ENCODE peak calls at places on chromosomes 3 and 15, in five cellular contexts. One of them, this sample, is unnamed.
A peak's percentile ranks its signal among the peaks of the same experiment; 100 is the strongest.

GRCh38 chr3:65436580-65436979 is 602.1 kb downstream of the MAGI1 start:
- DNase-seq in activated T-helper 9 cell treated with anti-CD3 and anti-CD28 coated beads, Interleukin-2, amount 50 U/mL, for 16 hours: no peak
- DNase-seq in endothelial cell: peak; percentile 49
- DNase-seq in posterior cingulate gyrus: no peak
- DNase-seq in posterior vena cava: no peak
- DNase-seq in this sample: peak; percentile 36

GRCh38 chr3:32882603-32883025 is 64.8 kb downstream of the TRIM71 start:
- DNase-seq in activated T-helper 9 cell treated with anti-CD3 and anti-CD28 coated beads, Interleukin-2, amount 50 U/mL, for 16 hours: no peak
- DNase-seq in endothelial cell: no peak
- DNase-seq in posterior cingulate gyrus: no peak
- DNase-seq in posterior vena cava: no peak
- DNase-seq in this sample: no peak

GRCh38 chr3:53819163-53819868 is 26.9 kb downstream of the CHDH start:
- DNase-seq in activated T-helper 9 cell treated with anti-CD3 and anti-CD28 coated beads, Interleukin-2, amount 50 U/mL, for 16 hours: no peak
- DNase-seq in endothelial cell: no peak
- DNase-seq in posterior cingulate gyrus: peak; percentile 66
- DNase-seq in posterior vena cava: peak; percentile 52
- DNase-seq in this sample: no peak

GRCh38 chr3:150736903-150737832 is 25.8 kb downstream of the SIAH2 start:
- DNase-seq in activated T-helper 9 cell treated with anti-CD3 and anti-CD28 coated beads, Interleukin-2, amount 50 U/mL, for 16 hours: no peak
- DNase-seq in endothelial cell: no peak
- DNase-seq in posterior cingulate gyrus: no peak
- DNase-seq in posterior vena cava: no peak
- DNase-seq in this sample: no peak

GRCh38 chr15:88400591-88400990 is 66.6 kb downstream of the MRPL46 start:
- DNase-seq in activated T-helper 9 cell treated with anti-CD3 and anti-CD28 coated beads, Interleukin-2, amount 50 U/mL, for 16 hours: no peak
- DNase-seq in endothelial cell: no peak
- DNase-seq in posterior cingulate gyrus: no peak
- DNase-seq in posterior vena cava: no peak
- DNase-seq in this sample: no peak

GRCh38 chr15:71577071-71577470 is 233.3 kb upstream of the NR2E3 start:
- DNase-seq in activated T-helper 9 cell treated with anti-CD3 and anti-CD28 coated beads, Interleukin-2, amount 50 U/mL, for 16 hours: no peak
- DNase-seq in endothelial cell: no peak
- DNase-seq in posterior cingulate gyrus: no peak
- DNase-seq in posterior vena cava: no peak
- DNase-seq in this sample: no peak

GRCh38 chr3:17830786-17831185 is 88.4 kb upstream of the TBC1D5 start:
- DNase-seq in activated T-helper 9 cell treated with anti-CD3 and anti-CD28 coated beads, Interleukin-2, amount 50 U/mL, for 16 hours: no peak
- DNase-seq in endothelial cell: no peak
- DNase-seq in posterior cingulate gyrus: no peak
- DNase-seq in posterior vena cava: no peak
- DNase-seq in this sample: no peak

GRCh38 chr15:24858737-24859601 is 95.8 kb upstream of the SNRPN start:
- DNase-seq in activated T-helper 9 cell treated with anti-CD3 and anti-CD28 coated beads, Interleukin-2, amount 50 U/mL, for 16 hours: no peak
- DNase-seq in endothelial cell: no peak
- DNase-seq in posterior cingulate gyrus: no peak
- DNase-seq in posterior vena cava: no peak
- DNase-seq in this sample: no peak

GRCh38 chr3:42991369-42992315 is 12.5 kb downstream of the GASK1A start:
- DNase-seq in activated T-helper 9 cell treated with anti-CD3 and anti-CD28 coated beads, Interleukin-2, amount 50 U/mL, for 16 hours: no peak
- DNase-seq in endothelial cell: no peak
- DNase-seq in posterior cingulate gyrus: peak; percentile 91
- DNase-seq in posterior vena cava: no peak
- DNase-seq in this sample: peak; percentile 68

GRCh38 chr15:77851696-77852095 is 219.0 kb upstream of the LINGO1 start:
- DNase-seq in activated T-helper 9 cell treated with anti-CD3 and anti-CD28 coated beads, Interleukin-2, amount 50 U/mL, for 16 hours: no peak
- DNase-seq in endothelial cell: no peak
- DNase-seq in posterior cingulate gyrus: no peak
- DNase-seq in posterior vena cava: peak; percentile 37
- DNase-seq in this sample: peak; percentile 53

GRCh38 chr15:70535071-70535954 is 228.0 kb downstream of the UACA start:
- DNase-seq in activated T-helper 9 cell treated with anti-CD3 and anti-CD28 coated beads, Interleukin-2, amount 50 U/mL, for 16 hours: peak; percentile 27
- DNase-seq in endothelial cell: no peak
- DNase-seq in posterior cingulate gyrus: no peak
- DNase-seq in posterior vena cava: no peak
- DNase-seq in this sample: no peak

GRCh38 chr15:93027413-93027812 is 61.6 kb downstream of the RGMA start:
- DNase-seq in activated T-helper 9 cell treated with anti-CD3 and anti-CD28 coated beads, Interleukin-2, amount 50 U/mL, for 16 hours: no peak
- DNase-seq in endothelial cell: no peak
- DNase-seq in posterior cingulate gyrus: no peak
- DNase-seq in posterior vena cava: peak; percentile 83
- DNase-seq in this sample: no peak

GRCh38 chr15:56248276-56248675 is 4.6 kb upstream of the RFX7 start:
- DNase-seq in activated T-helper 9 cell treated with anti-CD3 and anti-CD28 coated beads, Interleukin-2, amount 50 U/mL, for 16 hours: no peak
- DNase-seq in endothelial cell: no peak
- DNase-seq in posterior cingulate gyrus: no peak
- DNase-seq in posterior vena cava: no peak
- DNase-seq in this sample: no peak

GRCh38 chr15:95988574-95988887 is 342.0 kb upstream of the NR2F2 start:
- DNase-seq in activated T-helper 9 cell treated with anti-CD3 and anti-CD28 coated beads, Interleukin-2, amount 50 U/mL, for 16 hours: no peak
- DNase-seq in endothelial cell: no peak
- DNase-seq in posterior cingulate gyrus: no peak
- DNase-seq in posterior vena cava: no peak
- DNase-seq in this sample: no peak

GRCh38 chr15:31447893-31448634 is 121.4 kb downstream of the KLF13 start:
- DNase-seq in activated T-helper 9 cell treated with anti-CD3 and anti-CD28 coated beads, Interleukin-2, amount 50 U/mL, for 16 hours: no peak
- DNase-seq in endothelial cell: no peak
- DNase-seq in posterior cingulate gyrus: no peak
- DNase-seq in posterior vena cava: peak; percentile 20
- DNase-seq in this sample: no peak

GRCh38 chr3:196440041-196440537 is 7.9 kb upstream of the UBXN7 start:
- DNase-seq in activated T-helper 9 cell treated with anti-CD3 and anti-CD28 coated beads, Interleukin-2, amount 50 U/mL, for 16 hours: no peak
- DNase-seq in endothelial cell: no peak
- DNase-seq in posterior cingulate gyrus: no peak
- DNase-seq in posterior vena cava: no peak
- DNase-seq in this sample: no peak

GRCh38 chr15:64141798-64142512 is 9.6 kb upstream of the SNX22 start:
- DNase-seq in activated T-helper 9 cell treated with anti-CD3 and anti-CD28 coated beads, Interleukin-2, amount 50 U/mL, for 16 hours: no peak
- DNase-seq in endothelial cell: no peak
- DNase-seq in posterior cingulate gyrus: no peak
- DNase-seq in posterior vena cava: peak; percentile 40
- DNase-seq in this sample: peak; percentile 22

GRCh38 chr3:187293514-187293870 is 2.0 kb upstream of the MASP1 start:
- DNase-seq in activated T-helper 9 cell treated with anti-CD3 and anti-CD28 coated beads, Interleukin-2, amount 50 U/mL, for 16 hours: no peak
- DNase-seq in endothelial cell: no peak
- DNase-seq in posterior cingulate gyrus: no peak
- DNase-seq in posterior vena cava: no peak
- DNase-seq in this sample: no peak

GRCh38 chr3:16147226-16147625 is 27.3 kb upstream of the GALNT15 start:
- DNase-seq in activated T-helper 9 cell treated with anti-CD3 and anti-CD28 coated beads, Interleukin-2, amount 50 U/mL, for 16 hours: no peak
- DNase-seq in endothelial cell: no peak
- DNase-seq in posterior cingulate gyrus: no peak
- DNase-seq in posterior vena cava: no peak
- DNase-seq in this sample: no peak

GRCh38 chr15:49718234-49718633 is 97.4 kb downstream of the DTWD1 start:
- DNase-seq in activated T-helper 9 cell treated with anti-CD3 and anti-CD28 coated beads, Interleukin-2, amount 50 U/mL, for 16 hours: no peak
- DNase-seq in endothelial cell: no peak
- DNase-seq in posterior cingulate gyrus: no peak
- DNase-seq in posterior vena cava: no peak
- DNase-seq in this sample: no peak

GRCh38 chr3:127754411-127755304 is 67.7 kb downstream of the MGLL start:
- DNase-seq in activated T-helper 9 cell treated with anti-CD3 and anti-CD28 coated beads, Interleukin-2, amount 50 U/mL, for 16 hours: no peak
- DNase-seq in endothelial cell: no peak
- DNase-seq in posterior cingulate gyrus: no peak
- DNase-seq in posterior vena cava: peak; percentile 55
- DNase-seq in this sample: no peak

GRCh38 chr3:126100688-126101301 is 16.9 kb upstream of the SLC41A3 start:
- DNase-seq in activated T-helper 9 cell treated with anti-CD3 and anti-CD28 coated beads, Interleukin-2, amount 50 U/mL, for 16 hours: no peak
- DNase-seq in endothelial cell: no peak
- DNase-seq in posterior cingulate gyrus: peak; percentile 55
- DNase-seq in posterior vena cava: peak; percentile 78
- DNase-seq in this sample: no peak

GRCh38 chr3:127524300-127524896 is 66.1 kb downstream of the TPRA1 start:
- DNase-seq in activated T-helper 9 cell treated with anti-CD3 and anti-CD28 coated beads, Interleukin-2, amount 50 U/mL, for 16 hours: no peak
- DNase-seq in endothelial cell: no peak
- DNase-seq in posterior cingulate gyrus: peak; percentile 85
- DNase-seq in posterior vena cava: no peak
- DNase-seq in this sample: peak; percentile 15

GRCh38 chr15:63023351-63023945 is 19.1 kb upstream of the TPM1 start:
- DNase-seq in activated T-helper 9 cell treated with anti-CD3 and anti-CD28 coated beads, Interleukin-2, amount 50 U/mL, for 16 hours: no peak
- DNase-seq in endothelial cell: no peak
- DNase-seq in posterior cingulate gyrus: no peak
- DNase-seq in posterior vena cava: no peak
- DNase-seq in this sample: no peak

GRCh38 chr3:189071452-189071851 is 100.3 kb upstream of the TPRG1 start:
- DNase-seq in activated T-helper 9 cell treated with anti-CD3 and anti-CD28 coated beads, Interleukin-2, amount 50 U/mL, for 16 hours: no peak
- DNase-seq in endothelial cell: no peak
- DNase-seq in posterior cingulate gyrus: no peak
- DNase-seq in posterior vena cava: no peak
- DNase-seq in this sample: no peak

GRCh38 chr15:63971427-63971805 is 74.9 kb downstream of the DAPK2 start:
- DNase-seq in activated T-helper 9 cell treated with anti-CD3 and anti-CD28 coated beads, Interleukin-2, amount 50 U/mL, for 16 hours: peak; percentile 34
- DNase-seq in endothelial cell: no peak
- DNase-seq in posterior cingulate gyrus: no peak
- DNase-seq in posterior vena cava: peak; percentile 68
- DNase-seq in this sample: no peak

GRCh38 chr3:65526656-65527055 is 512.1 kb downstream of the MAGI1 start:
- DNase-seq in activated T-helper 9 cell treated with anti-CD3 and anti-CD28 coated beads, Interleukin-2, amount 50 U/mL, for 16 hours: no peak
- DNase-seq in endothelial cell: no peak
- DNase-seq in posterior cingulate gyrus: no peak
- DNase-seq in posterior vena cava: no peak
- DNase-seq in this sample: no peak

GRCh38 chr15:73959012-73959581 is 32.8 kb downstream of the LOXL1 start:
- DNase-seq in activated T-helper 9 cell treated with anti-CD3 and anti-CD28 coated beads, Interleukin-2, amount 50 U/mL, for 16 hours: no peak
- DNase-seq in endothelial cell: no peak
- DNase-seq in posterior cingulate gyrus: peak; percentile 5
- DNase-seq in posterior vena cava: peak; percentile 13
- DNase-seq in this sample: no peak

GRCh38 chr3:134883697-134884385 is 88.8 kb downstream of the EPHB1 start:
- DNase-seq in activated T-helper 9 cell treated with anti-CD3 and anti-CD28 coated beads, Interleukin-2, amount 50 U/mL, for 16 hours: no peak
- DNase-seq in endothelial cell: no peak
- DNase-seq in posterior cingulate gyrus: no peak
- DNase-seq in posterior vena cava: no peak
- DNase-seq in this sample: no peak

GRCh38 chr3:168476360-168476980 is 380.7 kb upstream of the GOLIM4 start:
- DNase-seq in activated T-helper 9 cell treated with anti-CD3 and anti-CD28 coated beads, Interleukin-2, amount 50 U/mL, for 16 hours: no peak
- DNase-seq in endothelial cell: no peak
- DNase-seq in posterior cingulate gyrus: no peak
- DNase-seq in posterior vena cava: no peak
- DNase-seq in this sample: no peak

GRCh38 chr3:50645378-50645777 is 28.4 kb downstream of the MAPKAPK3 start:
- DNase-seq in activated T-helper 9 cell treated with anti-CD3 and anti-CD28 coated beads, Interleukin-2, amount 50 U/mL, for 16 hours: no peak
- DNase-seq in endothelial cell: no peak
- DNase-seq in posterior cingulate gyrus: no peak
- DNase-seq in posterior vena cava: no peak
- DNase-seq in this sample: no peak

GRCh38 chr3:57961177-57961827 is 46.9 kb upstream of the FLNB start:
- DNase-seq in activated T-helper 9 cell treated with anti-CD3 and anti-CD28 coated beads, Interleukin-2, amount 50 U/mL, for 16 hours: no peak
- DNase-seq in endothelial cell: no peak
- DNase-seq in posterior cingulate gyrus: no peak
- DNase-seq in posterior vena cava: no peak
- DNase-seq in this sample: no peak

This sample was measured in midbrain.